ENCODE peak calls at places on chromosomes 13 and 19, in five cellular contexts. One of them, this sample, is unnamed.

GRCh38 chr13:24911135-24911524 is 147.2 kb downstream of the RNF17 start:
- DNase-seq in H1: no peak
- DNase-seq in GM12878: no peak
- DNase-seq in K562: peak
- DNase-seq in HepG2: no peak
- DNase-seq in this sample: peak

GRCh38 chr19:46972301-46972700 is 47.3 kb upstream of the NPAS1 start:
- DNase-seq in HepG2: no peak
- DNase-seq in GM12878: no peak
- DNase-seq in H1: no peak
- DNase-seq in K562: no peak
- DNase-seq in this sample: no peak

GRCh38 chr13:52850396-52851152 is 2.1 kb upstream of the PCDH8 start:
- DNase-seq in HepG2: peak
- DNase-seq in H1: peak
- DNase-seq in K562: peak
- DNase-seq in GM12878: no peak
- DNase-seq in this sample: peak

GRCh38 chr13:48334534-48335127 is 31.1 kb downstream of the RB1 start:
- DNase-seq in HepG2: peak
- DNase-seq in H1: no peak
- DNase-seq in GM12878: peak
- DNase-seq in K562: peak
- DNase-seq in this sample: peak

GRCh38 chr13:87527036-87527435 is 144.1 kb upstream of the SLITRK5 start:
- DNase-seq in H1: no peak
- DNase-seq in HepG2: no peak
- DNase-seq in GM12878: no peak
- DNase-seq in K562: no peak
- DNase-seq in this sample: no peak

GRCh38 chr19:10095622-10095947 is 6.9 kb downstream of the ANGPTL6 start:
- DNase-seq in HepG2: no peak
- DNase-seq in K562: no peak
- DNase-seq in GM12878: no peak
- DNase-seq in H1: no peak
- DNase-seq in this sample: no peak

GRCh38 chr13:111210488-111210887 is 95.4 kb downstream of the ARHGEF7 start:
- DNase-seq in HepG2: no peak
- DNase-seq in GM12878: no peak
- DNase-seq in K562: no peak
- DNase-seq in H1: no peak
- DNase-seq in this sample: no peak

GRCh38 chr13:47310376-47310775 is 413.5 kb upstream of the HTR2A start:
- DNase-seq in GM12878: no peak
- DNase-seq in K562: no peak
- DNase-seq in HepG2: no peak
- DNase-seq in H1: no peak
- DNase-seq in this sample: no peak

GRCh38 chr13:37070956-37071355 is 11.5 kb upstream of the SUPT20H start:
- DNase-seq in K562: no peak
- DNase-seq in H1: no peak
- DNase-seq in HepG2: no peak
- DNase-seq in GM12878: no peak
- DNase-seq in this sample: no peak

GRCh38 chr19:3061214-3062161 is 807 bp downstream of the TLE5 start:
- DNase-seq in HepG2: no peak
- DNase-seq in K562: peak
- DNase-seq in GM12878: no peak
- DNase-seq in H1: no peak
- DNase-seq in this sample: no peak

GRCh38 chr19:52735734-52736133 is 890 bp upstream of the ZNF611 start:
- DNase-seq in HepG2: peak
- DNase-seq in H1: peak
- DNase-seq in K562: no peak
- DNase-seq in GM12878: no peak
- DNase-seq in this sample: no peak

GRCh38 chr13:84118845-84119409 is 236.7 kb upstream of the SLITRK1 start:
- DNase-seq in K562: no peak
- DNase-seq in GM12878: no peak
- DNase-seq in HepG2: no peak
- DNase-seq in H1: no peak
- DNase-seq in this sample: no peak

GRCh38 chr19:30029721-30030510 is 87.9 kb downstream of the URI1 start:
- DNase-seq in K562: no peak
- DNase-seq in HepG2: no peak
- DNase-seq in H1: no peak
- DNase-seq in GM12878: peak
- DNase-seq in this sample: peak

GRCh38 chr19:55467236-55468053 is 2.9 kb upstream of the C19orf85 start:
- DNase-seq in K562: peak
- DNase-seq in GM12878: no peak
- DNase-seq in H1: no peak
- DNase-seq in HepG2: peak
- DNase-seq in this sample: peak

GRCh38 chr13:38602261-38602660 is 84.6 kb upstream of the FREM2 start:
- DNase-seq in K562: peak
- DNase-seq in HepG2: no peak
- DNase-seq in GM12878: no peak
- DNase-seq in H1: no peak
- DNase-seq in this sample: no peak

GRCh38 chr13:72530471-72530870 is 197.0 kb downstream of the MZT1 start:
- DNase-seq in K562: no peak
- DNase-seq in GM12878: no peak
- DNase-seq in H1: no peak
- DNase-seq in HepG2: no peak
- DNase-seq in this sample: no peak

GRCh38 chr13:25847145-25847544 is 204.7 kb downstream of the SHISA2 start:
- DNase-seq in K562: no peak
- DNase-seq in H1: no peak
- DNase-seq in HepG2: no peak
- DNase-seq in GM12878: peak
- DNase-seq in this sample: no peak

GRCh38 chr19:11963566-11964355 is 1.1 kb upstream of the ZNF763 start:
- DNase-seq in K562: peak
- DNase-seq in HepG2: peak
- DNase-seq in H1: peak
- DNase-seq in GM12878: peak
- DNase-seq in this sample: no peak

DNA sequence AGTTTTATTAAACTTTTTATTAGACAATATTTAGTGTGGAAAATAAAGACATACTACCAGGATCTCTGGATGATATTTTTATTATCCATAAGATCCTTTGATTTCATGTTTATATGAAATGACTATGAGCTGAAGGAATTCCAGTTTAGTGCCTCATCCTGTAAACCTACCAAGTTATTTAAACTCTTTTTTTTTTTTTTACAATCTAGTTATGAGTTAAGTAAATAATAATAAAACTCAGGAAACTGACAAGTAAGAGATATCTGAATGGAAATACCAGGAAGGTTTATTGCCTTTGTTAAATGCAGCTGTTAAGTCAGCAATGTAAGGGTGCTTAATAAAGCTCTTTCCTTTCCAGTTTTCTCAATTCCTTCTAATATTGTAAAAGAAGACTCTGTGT is 53.9 kb downstream of the RXFP2 start:
- DNase-seq in H1: no peak
- DNase-seq in K562: no peak
- DNase-seq in GM12878: no peak
- DNase-seq in HepG2: no peak
- DNase-seq in this sample: no peak
- TF ChIP-seq POLR2A in H1: no peak
- TF ChIP-seq POLR2A in K562: no peak
- TF ChIP-seq POLR2A in GM12878: no peak
- TF ChIP-seq POLR2A in HepG2: no peak
- TF ChIP-seq POLR2A in this sample: no peak

DNA sequence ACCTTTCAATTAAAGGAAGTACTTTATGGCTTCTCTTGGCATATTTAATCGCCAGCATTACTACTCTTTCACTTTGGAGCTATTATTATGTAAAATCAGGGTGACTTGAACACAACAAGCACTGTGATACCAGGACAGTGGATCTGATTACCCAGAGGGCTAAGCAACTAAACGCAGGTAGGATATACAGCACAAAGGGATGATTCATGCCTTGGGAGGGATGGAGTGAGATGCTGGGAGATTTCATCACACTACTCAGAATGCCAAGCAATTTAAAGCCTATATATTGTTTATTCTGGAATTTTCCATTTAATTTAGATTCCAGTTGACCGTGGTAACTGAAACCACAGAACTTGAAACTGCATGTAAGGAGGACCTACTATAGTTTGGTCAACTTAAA is 254.0 kb downstream of the GPC5 start:
- DNase-seq in GM12878: no peak
- DNase-seq in HepG2: no peak
- DNase-seq in K562: no peak
- DNase-seq in H1: no peak
- DNase-seq in this sample: no peak
- TF ChIP-seq KDM1A in GM12878: no peak
- TF ChIP-seq KDM1A in HepG2: no peak
- TF ChIP-seq KDM1A in K562: no peak
- TF ChIP-seq KDM1A in H1: no peak
- TF ChIP-seq KDM1A in this sample: no peak

DNA sequence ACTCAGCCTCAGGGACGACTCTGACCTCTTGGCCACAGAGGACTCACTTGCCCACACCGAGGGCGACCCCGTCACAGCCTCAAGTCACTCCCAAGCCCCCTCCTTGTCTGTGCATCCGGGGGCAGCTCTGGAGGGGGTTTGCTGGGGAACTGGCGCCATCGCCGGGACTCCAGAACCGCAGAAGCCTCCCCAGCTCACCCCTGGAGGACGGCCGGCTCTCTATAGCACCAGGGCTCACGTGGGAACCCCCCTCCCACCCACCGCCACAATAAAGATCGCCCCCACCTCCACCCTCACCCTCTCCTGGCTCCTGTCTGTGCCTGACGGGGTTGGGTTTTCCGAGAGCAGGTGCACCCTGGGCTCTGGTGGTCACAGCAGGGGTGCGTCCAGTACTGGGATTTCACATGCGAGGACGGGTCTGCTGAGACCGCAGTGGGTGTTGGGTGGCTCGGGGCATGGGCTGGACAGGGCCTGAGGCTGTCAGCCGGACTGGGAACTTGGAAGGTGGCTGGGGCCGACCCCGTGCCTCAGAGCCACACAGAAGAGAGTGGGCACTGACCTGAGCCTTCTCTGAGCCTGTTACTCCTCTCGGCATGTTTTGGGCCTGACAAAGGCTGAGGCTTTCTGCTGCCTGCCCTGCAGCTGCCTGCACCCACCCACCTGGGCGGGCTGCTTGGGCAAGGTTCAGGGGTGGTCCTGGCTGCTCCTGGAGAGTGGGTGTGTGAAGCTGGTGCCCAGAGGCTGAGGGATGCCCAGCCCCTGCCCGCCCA is 6.3 kb upstream of the HCN2 start:
- DNase-seq in K562: no peak
- DNase-seq in HepG2: no peak
- DNase-seq in H1: no peak
- DNase-seq in GM12878: no peak
- DNase-seq in this sample: no peak
- TF ChIP-seq POLR2A in K562: no peak
- TF ChIP-seq POLR2A in HepG2: no peak
- TF ChIP-seq POLR2A in H1: no peak
- TF ChIP-seq POLR2A in GM12878: no peak
- TF ChIP-seq POLR2A in this sample: no peak

DNA sequence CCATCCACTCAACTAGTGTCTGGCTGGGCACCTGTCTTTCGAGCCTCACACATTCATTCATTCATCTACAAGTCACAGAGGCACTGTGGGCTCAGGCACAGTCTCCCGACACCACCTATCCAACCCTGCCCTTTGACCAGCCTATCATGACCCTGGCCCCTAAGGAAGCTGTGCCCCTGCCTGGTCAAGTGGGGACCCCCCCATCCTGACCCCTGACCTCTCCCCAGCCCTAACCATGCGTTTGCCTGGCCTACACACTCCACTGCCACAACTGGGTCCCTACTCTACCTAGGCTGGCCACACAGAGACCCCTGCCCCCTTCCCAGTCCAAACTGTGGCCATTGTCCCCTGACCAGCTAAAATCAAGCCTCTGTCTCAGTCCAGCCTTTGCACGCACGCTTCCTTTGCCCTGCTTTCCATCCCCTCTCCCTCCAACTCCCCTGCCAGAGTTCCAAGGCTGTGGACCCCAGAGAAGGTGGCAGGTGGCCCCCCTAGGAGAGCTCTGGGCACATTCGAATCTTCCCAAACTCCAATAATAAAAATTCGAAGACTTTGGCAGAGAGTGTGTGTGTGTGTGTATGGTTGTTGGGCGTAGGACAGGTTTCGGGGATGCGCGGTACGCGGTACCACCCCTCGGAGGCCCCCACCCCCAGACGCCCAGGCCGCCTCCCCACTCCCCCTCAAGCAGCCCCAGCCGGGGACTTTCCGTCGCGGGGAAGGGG is 404 bp upstream of the IL27RA start:
- DNase-seq in GM12878: no peak
- DNase-seq in HepG2: no peak
- DNase-seq in H1: no peak
- DNase-seq in K562: no peak
- DNase-seq in this sample: no peak
- TF ChIP-seq KDM1A in GM12878: no peak
- TF ChIP-seq KDM1A in HepG2: no peak
- TF ChIP-seq KDM1A in H1: no peak
- TF ChIP-seq KDM1A in K562: no peak
- TF ChIP-seq KDM1A in this sample: no peak

GRCh38 chr19:49869484-49870308 is 2.3 kb upstream of the PNKP start:
- DNase-seq in HepG2: peak
- DNase-seq in H1: peak
- DNase-seq in GM12878: peak
- DNase-seq in K562: peak
- DNase-seq in this sample: peak
- TF ChIP-seq POLR2A in HepG2: peak
- TF ChIP-seq POLR2A in H1: no peak
- TF ChIP-seq POLR2A in GM12878: peak
- TF ChIP-seq POLR2A in K562: peak
- TF ChIP-seq POLR2A in this sample: peak

DNA sequence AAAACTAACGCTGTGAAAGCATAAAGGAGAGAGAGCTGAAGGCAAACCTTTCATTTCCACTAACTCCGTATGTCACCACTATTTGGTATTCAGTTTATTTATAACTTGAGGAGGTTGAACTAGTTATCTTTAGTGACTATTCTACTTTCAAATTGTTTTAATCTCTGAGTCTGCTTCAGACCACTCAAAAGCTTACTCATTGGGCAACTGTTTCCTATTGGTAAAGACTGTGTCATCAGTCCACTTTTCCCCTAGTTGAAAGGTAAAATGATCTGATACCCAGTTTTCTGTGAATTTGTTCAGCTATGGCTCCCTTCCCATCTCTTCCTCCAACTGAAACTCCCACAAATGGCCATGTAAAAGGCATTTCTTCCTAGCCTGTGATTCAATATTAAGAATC is 39.1 kb downstream of the TEX26 start:
- DNase-seq in K562: no peak
- DNase-seq in H1: no peak
- DNase-seq in GM12878: no peak
- DNase-seq in HepG2: no peak
- DNase-seq in this sample: no peak
- TF ChIP-seq KDM1A in K562: no peak
- TF ChIP-seq KDM1A in H1: no peak
- TF ChIP-seq KDM1A in GM12878: no peak
- TF ChIP-seq KDM1A in HepG2: no peak
- TF ChIP-seq KDM1A in this sample: no peak